ENCODE peak calls at places on chromosomes 6 and 20, in ten cellular contexts. One of them, this sample, is unnamed.

GRCh38 chr6:25874822-25875562 is 949 bp upstream of the SLC17A3 start:
- DNase-seq in activated gamma-delta T cell: no peak
- DNase-seq in H7: no peak
- DNase-seq in heart right ventricle: no peak
- DNase-seq in K562: no peak
- DNase-seq in mammary epithelial cell: no peak
- DNase-seq in endothelial cell: no peak
- DNase-seq in astrocyte of the spinal cord: no peak
- DNase-seq in activated T-cell treated with anti-CD3 and anti-CD28 coated beads for 1 hour: no peak
- DNase-seq in stimulated activated CD4-positive, alpha-beta T cell treated with anti-CD3 and anti-CD28 coated beads, Interleukin-1b, Interleukin-23, amount 100 ng/mL, for 4 hours: no peak
- DNase-seq in this sample: no peak

GRCh38 chr20:18258126-18258860 is 30.0 kb upstream of the ZNF133 start:
- DNase-seq in mammary epithelial cell: no peak
- DNase-seq in H7: peak
- DNase-seq in activated T-cell treated with anti-CD3 and anti-CD28 coated beads for 1 hour: no peak
- DNase-seq in heart right ventricle: no peak
- DNase-seq in K562: no peak
- DNase-seq in stimulated activated CD4-positive, alpha-beta T cell treated with anti-CD3 and anti-CD28 coated beads, Interleukin-1b, Interleukin-23, amount 100 ng/mL, for 4 hours: no peak
- DNase-seq in activated gamma-delta T cell: no peak
- DNase-seq in astrocyte of the spinal cord: no peak
- DNase-seq in endothelial cell: no peak
- DNase-seq in this sample: no peak

GRCh38 chr6:42520786-42521607 is 42.8 kb upstream of the UBR2 start:
- DNase-seq in H7: no peak
- DNase-seq in K562: no peak
- DNase-seq in endothelial cell: no peak
- DNase-seq in activated gamma-delta T cell: no peak
- DNase-seq in heart right ventricle: no peak
- DNase-seq in astrocyte of the spinal cord: peak
- DNase-seq in activated T-cell treated with anti-CD3 and anti-CD28 coated beads for 1 hour: no peak
- DNase-seq in stimulated activated CD4-positive, alpha-beta T cell treated with anti-CD3 and anti-CD28 coated beads, Interleukin-1b, Interleukin-23, amount 100 ng/mL, for 4 hours: no peak
- DNase-seq in mammary epithelial cell: peak
- DNase-seq in this sample: no peak

GRCh38 chr6:2558098-2558770 is 192.5 kb downstream of the MYLK4 start:
- DNase-seq in stimulated activated CD4-positive, alpha-beta T cell treated with anti-CD3 and anti-CD28 coated beads, Interleukin-1b, Interleukin-23, amount 100 ng/mL, for 4 hours: no peak
- DNase-seq in activated T-cell treated with anti-CD3 and anti-CD28 coated beads for 1 hour: no peak
- DNase-seq in astrocyte of the spinal cord: no peak
- DNase-seq in heart right ventricle: no peak
- DNase-seq in K562: no peak
- DNase-seq in mammary epithelial cell: no peak
- DNase-seq in activated gamma-delta T cell: no peak
- DNase-seq in H7: no peak
- DNase-seq in endothelial cell: no peak
- DNase-seq in this sample: no peak

GRCh38 chr6:159969204-159969912 is 476 bp downstream of the IGF2R start:
- DNase-seq in endothelial cell: peak
- DNase-seq in stimulated activated CD4-positive, alpha-beta T cell treated with anti-CD3 and anti-CD28 coated beads, Interleukin-1b, Interleukin-23, amount 100 ng/mL, for 4 hours: no peak
- DNase-seq in mammary epithelial cell: peak
- DNase-seq in activated gamma-delta T cell: peak
- DNase-seq in astrocyte of the spinal cord: peak
- DNase-seq in H7: peak
- DNase-seq in K562: no peak
- DNase-seq in activated T-cell treated with anti-CD3 and anti-CD28 coated beads for 1 hour: peak
- DNase-seq in heart right ventricle: no peak
- DNase-seq in this sample: peak

GRCh38 chr6:108876929-108877775 is 28.9 kb downstream of the ARMC2 start:
- DNase-seq in astrocyte of the spinal cord: peak
- DNase-seq in activated gamma-delta T cell: no peak
- DNase-seq in mammary epithelial cell: no peak
- DNase-seq in heart right ventricle: peak
- DNase-seq in K562: no peak
- DNase-seq in endothelial cell: no peak
- DNase-seq in H7: no peak
- DNase-seq in stimulated activated CD4-positive, alpha-beta T cell treated with anti-CD3 and anti-CD28 coated beads, Interleukin-1b, Interleukin-23, amount 100 ng/mL, for 4 hours: no peak
- DNase-seq in activated T-cell treated with anti-CD3 and anti-CD28 coated beads for 1 hour: no peak
- DNase-seq in this sample: no peak

GRCh38 chr6:104862456-104862855 is 2.7 kb upstream of the HACE1 start:
- DNase-seq in endothelial cell: no peak
- DNase-seq in H7: no peak
- DNase-seq in activated gamma-delta T cell: no peak
- DNase-seq in stimulated activated CD4-positive, alpha-beta T cell treated with anti-CD3 and anti-CD28 coated beads, Interleukin-1b, Interleukin-23, amount 100 ng/mL, for 4 hours: no peak
- DNase-seq in mammary epithelial cell: no peak
- DNase-seq in K562: no peak
- DNase-seq in heart right ventricle: no peak
- DNase-seq in activated T-cell treated with anti-CD3 and anti-CD28 coated beads for 1 hour: no peak
- DNase-seq in astrocyte of the spinal cord: peak
- DNase-seq in this sample: no peak

GRCh38 chr20:41482647-41483552 is 116.3 kb upstream of the EMILIN3 start:
- DNase-seq in K562: no peak
- DNase-seq in activated gamma-delta T cell: no peak
- DNase-seq in activated T-cell treated with anti-CD3 and anti-CD28 coated beads for 1 hour: no peak
- DNase-seq in heart right ventricle: no peak
- DNase-seq in H7: no peak
- DNase-seq in endothelial cell: no peak
- DNase-seq in mammary epithelial cell: peak
- DNase-seq in stimulated activated CD4-positive, alpha-beta T cell treated with anti-CD3 and anti-CD28 coated beads, Interleukin-1b, Interleukin-23, amount 100 ng/mL, for 4 hours: no peak
- DNase-seq in astrocyte of the spinal cord: peak
- DNase-seq in this sample: no peak

GRCh38 chr20:9036593-9036992 is 32.3 kb upstream of the PLCB4 start:
- DNase-seq in H7: no peak
- DNase-seq in activated T-cell treated with anti-CD3 and anti-CD28 coated beads for 1 hour: no peak
- DNase-seq in astrocyte of the spinal cord: no peak
- DNase-seq in stimulated activated CD4-positive, alpha-beta T cell treated with anti-CD3 and anti-CD28 coated beads, Interleukin-1b, Interleukin-23, amount 100 ng/mL, for 4 hours: no peak
- DNase-seq in activated gamma-delta T cell: no peak
- DNase-seq in mammary epithelial cell: no peak
- DNase-seq in endothelial cell: no peak
- DNase-seq in heart right ventricle: no peak
- DNase-seq in K562: no peak
- DNase-seq in this sample: no peak